ENCODE peak calls at places on chromosomes 4 and X, in nine cellular contexts. T, Q, O, G, J, N, Y, E and K are unnamed samples.

GRCh38 chrX:154484255-154485149 is 1.9 kb downstream of the UBL4A start:
- DNase-seq in J (no peak), G (no peak), N (peak), E (peak), O (no peak), Y (no peak), T (no peak), Q (no peak), K (no peak)

GRCh38 chr4:127410644-127411043 is 222.1 kb upstream of the INTU start:
- DNase-seq in O (no peak), N (no peak), Y (no peak), G (no peak), J (no peak), E (no peak), T (no peak), Q (no peak), K (no peak)

GRCh38 chrX:136275553-136275952 is 24.4 kb upstream of the MAP7D3 start:
- DNase-seq in T (no peak), G (no peak), O (no peak), Y (no peak), E (no peak), Q (no peak), N (no peak), J (no peak), K (no peak)

GRCh38 chr4:5751073-5751917 is 40.3 kb downstream of the EVC start:
- DNase-seq in G (no peak), N (no peak), Q (no peak), O (peak), J (peak), T (no peak), E (peak), Y (no peak), K (peak)

GRCh38 chrX:108735680-108736508 is 469 bp downstream of the IRS4 start:
- DNase-seq in N (no peak), O (peak), T (no peak), G (peak), E (peak), Q (no peak), J (no peak), Y (no peak), K (no peak)

GRCh38 chr4:27141530-27141929 is 280.9 kb downstream of the STIM2 start:
- DNase-seq in T (no peak), G (no peak), N (no peak), J (no peak), Q (no peak), Y (no peak), O (no peak), E (no peak), K (no peak)

GRCh38 chr4:110501826-110502225 is 25.9 kb downstream of the ENPEP start:
- DNase-seq in O (no peak), G (peak), N (no peak), E (peak), J (no peak), T (no peak), Y (no peak), Q (no peak), K (no peak)

GRCh38 chrX:9604111-9604907 is 139.5 kb downstream of the TBL1X start:
- DNase-seq in Q (no peak), Y (no peak), T (no peak), G (no peak), J (no peak), E (peak), N (peak), O (peak), K (no peak)

GRCh38 chr4:67765401-67765800 is 11.2 kb upstream of the GNRHR start:
- DNase-seq in E (no peak), Q (no peak), O (no peak), T (no peak), J (no peak), Y (no peak), G (no peak), N (no peak), K (no peak)

GRCh38 chr4:105837037-105837436 is 58.2 kb upstream of the NPNT start:
- DNase-seq in J (no peak), E (no peak), Q (no peak), O (no peak), G (no peak), T (no peak), N (no peak), Y (no peak), K (no peak)

GRCh38 chrX:102154218-102154860 is 1.4 kb downstream of the BEX5 start:
- DNase-seq in J (no peak), T (no peak), Y (no peak), N (no peak), G (no peak), O (no peak), Q (no peak), E (no peak), K (no peak)

GRCh38 chr4:113869743-113870375 is 108.3 kb upstream of the CAMK2D start:
- DNase-seq in O (peak), N (no peak), G (peak), J (no peak), Y (no peak), E (peak), T (no peak), Q (peak), K (no peak)

GRCh38 chr4:3341760-3342159 is 48.9 kb downstream of the RGS12 start:
- DNase-seq in Q (no peak), E (no peak), G (no peak), J (no peak), T (no peak), N (no peak), Y (no peak), O (no peak), K (no peak)

GRCh38 chr4:56995525-56995924 is 16.8 kb downstream of the POLR2B start:
- DNase-seq in T (no peak), J (peak), N (peak), O (no peak), E (peak), Q (no peak), Y (no peak), G (no peak), K (no peak)

GRCh38 chr4:48909697-48910096 is 3.1 kb upstream of the OCIAD2 start:
- DNase-seq in T (no peak), N (no peak), G (peak), E (peak), O (peak), Q (peak), Y (no peak), J (peak), K (no peak)

GRCh38 chr4:165506780-165507305 is 128.0 kb downstream of the CPE start:
- DNase-seq in Q (no peak), J (no peak), N (no peak), O (no peak), T (no peak), Y (no peak), E (no peak), G (no peak), K (no peak)

GRCh38 chr4:16206301-16206700 is 20.0 kb downstream of the TAPT1 start:
- DNase-seq in T (no peak), E (no peak), Y (no peak), G (no peak), O (no peak), J (no peak), Q (no peak), N (no peak), K (no peak)

GRCh38 chr4:56181140-56181950 is 205.9 kb downstream of the AASDH start:
- DNase-seq in Q (no peak), G (peak), Y (no peak), E (peak), O (no peak), N (no peak), T (no peak), J (no peak), K (no peak)

GRCh38 chr4:44447563-44448504 is 775 bp downstream of the KCTD8 start:
- DNase-seq in O (no peak), J (no peak), N (peak), Q (no peak), Y (no peak), T (peak), E (peak), G (peak), K (peak)

GRCh38 chrX:20270557-20270880 is 3.8 kb upstream of the RPS6KA3 start:
- DNase-seq in Q (no peak), Y (no peak), T (no peak), G (peak), E (peak), O (no peak), J (no peak), N (no peak), K (no peak)

GRCh38 chrX:2627272-2627867 is 63.7 kb upstream of the CD99 start:
- DNase-seq in G (peak), J (no peak), O (peak), N (no peak), Y (peak), T (no peak), Q (no peak), E (peak), K (no peak)